ENCODE peak calls at places on chromosomes 7 and 10, in eight cellular contexts. One of them, this sample, is unnamed.

GRCh38 chr7:133411402-133411801 is 158.5 kb downstream of the EXOC4 start:
- DNase-seq in GM12865: no peak
- DNase-seq in IMR-90: no peak
- DNase-seq in GM20000: no peak
- DNase-seq in activated CD4-positive, alpha-beta T cell treated with anti-CD3 and anti-CD28 coated beads, Interleukin-2, amount 10 ng/mL, durations not matched to agents 7 days and 5 days: no peak
- DNase-seq in midbrain: no peak
- DNase-seq in stimulated activated CD4-positive, alpha-beta T cell treated with anti-CD3 and anti-CD28 coated beads, Interleukin-4, amount 100 ng/mL, for 48 hours: no peak
- DNase-seq in T-helper 9 cell: no peak
- DNase-seq in this sample: no peak

GRCh38 chr7:78716876-78717275 is 736.6 kb downstream of the MAGI2 start:
- DNase-seq in midbrain: no peak
- DNase-seq in IMR-90: no peak
- DNase-seq in GM12865: no peak
- DNase-seq in T-helper 9 cell: no peak
- DNase-seq in stimulated activated CD4-positive, alpha-beta T cell treated with anti-CD3 and anti-CD28 coated beads, Interleukin-4, amount 100 ng/mL, for 48 hours: no peak
- DNase-seq in activated CD4-positive, alpha-beta T cell treated with anti-CD3 and anti-CD28 coated beads, Interleukin-2, amount 10 ng/mL, durations not matched to agents 7 days and 5 days: no peak
- DNase-seq in GM20000: no peak
- DNase-seq in this sample: no peak

GRCh38 chr7:31134246-31135188 is 82.4 kb downstream of the ADCYAP1R1 start:
- DNase-seq in midbrain: peak; percentile 86
- DNase-seq in GM12865: peak; percentile 73
- DNase-seq in T-helper 9 cell: peak; percentile 17
- DNase-seq in stimulated activated CD4-positive, alpha-beta T cell treated with anti-CD3 and anti-CD28 coated beads, Interleukin-4, amount 100 ng/mL, for 48 hours: peak; percentile 35
- DNase-seq in GM20000: peak; percentile 69
- DNase-seq in activated CD4-positive, alpha-beta T cell treated with anti-CD3 and anti-CD28 coated beads, Interleukin-2, amount 10 ng/mL, durations not matched to agents 7 days and 5 days: peak; percentile 64
- DNase-seq in IMR-90: peak; percentile 54
- DNase-seq in this sample: peak; percentile 62

GRCh38 chr7:24069751-24070150 is 214.2 kb upstream of the NPY start:
- DNase-seq in GM12865: no peak
- DNase-seq in IMR-90: no peak
- DNase-seq in GM20000: no peak
- DNase-seq in midbrain: no peak
- DNase-seq in T-helper 9 cell: no peak
- DNase-seq in stimulated activated CD4-positive, alpha-beta T cell treated with anti-CD3 and anti-CD28 coated beads, Interleukin-4, amount 100 ng/mL, for 48 hours: no peak
- DNase-seq in activated CD4-positive, alpha-beta T cell treated with anti-CD3 and anti-CD28 coated beads, Interleukin-2, amount 10 ng/mL, durations not matched to agents 7 days and 5 days: no peak
- DNase-seq in this sample: no peak

GRCh38 chr7:135557455-135558336 is at the start of gene NUP205:
- DNase-seq in activated CD4-positive, alpha-beta T cell treated with anti-CD3 and anti-CD28 coated beads, Interleukin-2, amount 10 ng/mL, durations not matched to agents 7 days and 5 days: peak; percentile 77
- DNase-seq in midbrain: peak; percentile 76
- DNase-seq in IMR-90: peak; percentile 85
- DNase-seq in GM12865: peak; percentile 88
- DNase-seq in GM20000: peak; percentile 77
- DNase-seq in T-helper 9 cell: peak; percentile 58
- DNase-seq in stimulated activated CD4-positive, alpha-beta T cell treated with anti-CD3 and anti-CD28 coated beads, Interleukin-4, amount 100 ng/mL, for 48 hours: peak; percentile 55
- DNase-seq in this sample: peak; percentile 78

GRCh38 chr10:8331387-8331786 is 276.9 kb downstream of the GATA3 start:
- DNase-seq in stimulated activated CD4-positive, alpha-beta T cell treated with anti-CD3 and anti-CD28 coated beads, Interleukin-4, amount 100 ng/mL, for 48 hours: no peak
- DNase-seq in T-helper 9 cell: peak; percentile 20
- DNase-seq in activated CD4-positive, alpha-beta T cell treated with anti-CD3 and anti-CD28 coated beads, Interleukin-2, amount 10 ng/mL, durations not matched to agents 7 days and 5 days: peak; percentile 18
- DNase-seq in GM20000: no peak
- DNase-seq in IMR-90: no peak
- DNase-seq in GM12865: no peak
- DNase-seq in midbrain: no peak
- DNase-seq in this sample: no peak

GRCh38 chr7:7178906-7179305 is 3.4 kb upstream of the C1GALT1 start:
- DNase-seq in activated CD4-positive, alpha-beta T cell treated with anti-CD3 and anti-CD28 coated beads, Interleukin-2, amount 10 ng/mL, durations not matched to agents 7 days and 5 days: no peak
- DNase-seq in stimulated activated CD4-positive, alpha-beta T cell treated with anti-CD3 and anti-CD28 coated beads, Interleukin-4, amount 100 ng/mL, for 48 hours: no peak
- DNase-seq in midbrain: no peak
- DNase-seq in T-helper 9 cell: no peak
- DNase-seq in GM20000: no peak
- DNase-seq in IMR-90: no peak
- DNase-seq in GM12865: no peak
- DNase-seq in this sample: no peak

GRCh38 chr7:139488810-139489209 is 5.3 kb upstream of the KLRG2 start:
- DNase-seq in GM20000: no peak
- DNase-seq in T-helper 9 cell: no peak
- DNase-seq in IMR-90: no peak
- DNase-seq in activated CD4-positive, alpha-beta T cell treated with anti-CD3 and anti-CD28 coated beads, Interleukin-2, amount 10 ng/mL, durations not matched to agents 7 days and 5 days: no peak
- DNase-seq in midbrain: no peak
- DNase-seq in GM12865: no peak
- DNase-seq in stimulated activated CD4-positive, alpha-beta T cell treated with anti-CD3 and anti-CD28 coated beads, Interleukin-4, amount 100 ng/mL, for 48 hours: no peak
- DNase-seq in this sample: no peak